ENCODE peak calls at places on chromosomes 4 and X, in five cellular contexts. J, E, Z, V and W are unnamed samples.

GRCh38 chrX:119240356-119240755 is 4.3 kb downstream of the PGRMC1 start:
- DNase-seq in J (no peak), E (no peak), Z (no peak), V (peak), W (no peak)

GRCh38 chr4:109728385-109728784 is 1.5 kb downstream of the PLA2G12A start:
- DNase-seq in J (no peak), E (no peak), Z (no peak), V (no peak), W (no peak)

GRCh38 chrX:29359276-29359675 is 772.0 kb downstream of the IL1RAPL1 start:
- DNase-seq in J (no peak), E (no peak), Z (no peak), V (no peak), W (no peak)

GRCh38 chrX:108036298-108036973 is 8.4 kb upstream of the VSIG1 start:
- DNase-seq in J (no peak), E (no peak), Z (no peak), V (peak), W (no peak)

GRCh38 chr4:73810191-73810590 is 26.3 kb upstream of the CXCL6 start:
- DNase-seq in J (no peak), E (no peak), Z (no peak), V (no peak), W (no peak)

GRCh38 chr4:87679449-87680169 is 29.5 kb downstream of the DMP1 start:
- DNase-seq in J (peak), E (no peak), Z (no peak), V (peak), W (peak)

GRCh38 chr4:161894014-161894413 is 269.8 kb downstream of the FSTL5 start:
- DNase-seq in J (no peak), E (no peak), Z (no peak), V (no peak), W (no peak)

GRCh38 chr4:579543-580175 is 3.6 kb upstream of the TMEM271 start:
- DNase-seq in J (no peak), E (no peak), Z (no peak), V (no peak), W (peak)

GRCh38 chr4:84901173-84901572 is 65.3 kb downstream of the WDFY3 start:
- DNase-seq in J (no peak), E (no peak), Z (no peak), V (no peak), W (no peak)

GRCh38 chr4:21134994-21135393 is 434.7 kb downstream of the PACRGL start:
- DNase-seq in J (no peak), E (no peak), Z (no peak), V (no peak), W (peak)